ENCODE peak calls at places on chromosomes 2 and 18, in five cellular contexts. Y, R, U, C and A are unnamed samples.
A peak's percentile ranks its signal among the peaks of the same experiment; 100 is the strongest.

GRCh38 chr2:112433932-112434730 is 686 bp upstream of the RGPD8 start:
- DNase-seq in Y (no peak), R (no peak), U (no peak), C (no peak), A (no peak)

GRCh38 chr18:27412551-27412950 is 227.4 kb upstream of the CHST9 start:
- DNase-seq in Y (no peak), R (no peak), U (no peak), C (no peak), A (no peak)

GRCh38 chr2:91748869-91749268 is 3057.4 kb downstream of the RPIA start:
- DNase-seq in Y (no peak), R (no peak), U (no peak), C (no peak), A (no peak)

GRCh38 chr2:20852670-20853069 is 29.8 kb upstream of the LDAH start:
- DNase-seq in Y (no peak), R (no peak), U (no peak), C (no peak), A (no peak)

GRCh38 chr2:173550143-173550542 is 195.5 kb downstream of the CDCA7 start:
- DNase-seq in Y (no peak), R (peak; percentile 60), U (no peak), C (no peak), A (no peak)

GRCh38 chr18:42174909-42175308 is 219.9 kb downstream of the PIK3C3 start:
- DNase-seq in Y (no peak), R (peak; percentile 41), U (no peak), C (peak; percentile 51), A (peak; percentile 36)

GRCh38 chr2:71620116-71620515 is 166.8 kb downstream of the DYSF start:
- DNase-seq in Y (peak; percentile 59), R (no peak), U (no peak), C (no peak), A (no peak)

GRCh38 chr2:237264480-237265219 is 149.3 kb downstream of the COL6A3 start:
- DNase-seq in Y (no peak), R (peak; percentile 95), U (no peak), C (no peak), A (no peak)

GRCh38 chr2:75415141-75415540 is 145.6 kb downstream of the EVA1A start:
- DNase-seq in Y (no peak), R (no peak), U (no peak), C (no peak), A (no peak)

GRCh38 chr2:149431337-149431736 is 101.0 kb downstream of the LYPD6 start:
- DNase-seq in Y (no peak), R (no peak), U (no peak), C (no peak), A (no peak)

GRCh38 chr2:74290066-74290465 is 53.1 kb downstream of the SLC4A5 start:
- DNase-seq in Y (no peak), R (no peak), U (no peak), C (no peak), A (no peak)

GRCh38 chr2:207071820-207072219 is 93.9 kb downstream of the KLF7 start:
- DNase-seq in Y (no peak), R (no peak), U (no peak), C (no peak), A (no peak)

GRCh38 chr2:44686561-44686960 is 254.9 kb upstream of the SIX3 start:
- DNase-seq in Y (no peak), R (peak; percentile 36), U (no peak), C (no peak), A (no peak)

GRCh38 chr2:202450785-202451184 is 74.7 kb downstream of the BMPR2 start:
- DNase-seq in Y (no peak), R (no peak), U (no peak), C (no peak), A (no peak)

GRCh38 chr2:98926601-98927000 is 9.4 kb downstream of the CRACDL start:
- DNase-seq in Y (no peak), R (peak; percentile 23), U (no peak), C (no peak), A (no peak)

GRCh38 chr18:63137999-63138448 is 181.5 kb downstream of the BCL2 start:
- DNase-seq in Y (no peak), R (no peak), U (no peak), C (no peak), A (no peak)

GRCh38 chr2:144357623-144358400 is 162.1 kb downstream of the ZEB2 start:
- DNase-seq in Y (no peak), R (peak; percentile 96), U (peak; percentile 32), C (no peak), A (no peak)

GRCh38 chr2:182444806-182445205 is 18.0 kb upstream of the PDE1A start:
- DNase-seq in Y (no peak), R (peak; percentile 32), U (no peak), C (no peak), A (no peak)

GRCh38 chr18:72261562-72261961 is 282.6 kb downstream of the CBLN2 start:
- DNase-seq in Y (no peak), R (no peak), U (no peak), C (no peak), A (no peak)

GRCh38 chr2:3604207-3604877 is 9.4 kb downstream of the COLEC11 start:
- DNase-seq in Y (peak; percentile 65), R (no peak), U (no peak), C (no peak), A (no peak)

GRCh38 chr2:230956827-230957755 is 32.0 kb upstream of the GPR55 start:
- DNase-seq in Y (no peak), R (peak; percentile 54), U (no peak), C (peak; percentile 73), A (peak; percentile 46)

GRCh38 chr2:112906276-112906675 is 4.7 kb upstream of the IL37 start:
- DNase-seq in Y (no peak), R (no peak), U (no peak), C (no peak), A (no peak)

GRCh38 chr2:188294547-188294946 is 2.9 kb downstream of the GULP1 start:
- DNase-seq in Y (no peak), R (peak; percentile 32), U (no peak), C (no peak), A (no peak)

GRCh38 chr2:24930768-24931167 is 10.7 kb upstream of the ADCY3 start:
- DNase-seq in Y (peak; percentile 47), R (no peak), U (no peak), C (no peak), A (no peak)

GRCh38 chr18:8162797-8163196 is 446.4 kb upstream of the RAB12 start:
- DNase-seq in Y (no peak), R (no peak), U (no peak), C (peak; percentile 15), A (no peak)

DNA sequence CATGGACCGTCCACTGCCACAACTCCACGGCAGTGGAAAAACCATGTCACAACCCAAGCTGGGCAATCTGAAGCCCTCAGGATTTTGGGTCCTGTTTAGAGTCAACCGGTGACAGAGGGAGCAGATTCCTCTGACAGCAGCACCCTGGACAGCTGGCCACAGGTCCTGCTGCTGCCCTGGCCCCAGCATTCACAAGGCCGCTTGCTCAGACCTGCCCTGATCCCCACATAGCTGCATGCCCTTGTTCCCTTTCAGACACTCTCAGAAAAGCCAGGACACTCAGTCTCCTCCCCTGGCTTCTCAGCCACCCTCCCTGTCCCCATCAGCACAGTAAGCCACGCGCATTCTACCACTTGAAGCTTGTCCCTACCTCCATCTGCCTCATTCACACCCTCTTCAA is 1.6 kb downstream of the COPS9 start:
- DNase-seq in Y (peak; percentile 18), R (no peak), U (no peak), C (no peak), A (no peak)
- H3K4me3 ChIP-seq in Y (no peak overlapping the region), R (no peak overlapping the region), U (no peak overlapping the region), C (no peak overlapping the region), A (peak overlapping the region; percentile 73)

DNA sequence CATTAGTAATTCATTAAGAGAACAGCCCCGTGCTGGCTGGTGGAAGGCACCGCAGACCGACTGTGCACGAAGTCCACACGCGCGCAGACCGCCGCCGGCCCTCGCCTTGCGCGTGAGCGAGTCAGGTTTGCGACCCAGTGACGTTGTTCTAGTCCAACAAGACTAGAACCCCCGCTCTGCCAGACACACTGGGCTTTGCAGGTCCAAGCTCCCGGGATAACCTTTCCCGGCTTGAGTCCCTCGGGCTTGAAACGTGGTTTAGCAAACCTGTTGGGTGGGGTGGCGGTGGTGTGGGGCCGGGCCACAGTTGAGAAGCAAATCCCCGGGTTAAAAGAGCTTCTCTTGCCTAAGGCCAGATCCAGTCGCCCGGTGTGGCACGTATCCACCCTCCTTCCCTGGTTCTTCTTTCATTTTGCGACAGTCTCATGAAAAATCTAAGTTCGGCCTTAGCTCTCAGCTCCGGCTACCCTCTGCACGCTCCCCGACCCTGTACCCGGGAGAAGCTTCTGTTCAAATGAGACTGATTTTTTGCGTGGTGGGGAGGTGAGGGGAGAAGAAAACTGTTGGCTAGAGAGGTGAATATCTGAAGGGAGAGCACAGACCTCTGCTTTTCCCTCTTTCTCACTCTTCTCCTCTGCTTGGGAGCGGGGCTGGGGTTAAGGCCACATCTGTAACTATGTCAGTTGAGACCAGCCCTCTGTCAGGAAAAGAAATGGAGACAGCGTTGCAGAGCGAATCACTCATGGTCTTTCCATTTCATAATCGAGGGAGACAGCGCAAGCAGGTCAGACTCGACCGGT is 11.1 kb upstream of the SKOR2 start:
- DNase-seq in Y (no peak), R (no peak), U (no peak), C (peak; percentile 33), A (no peak)
- H3K4me3 ChIP-seq in Y (peak overlapping the region; percentile 31), R (no peak overlapping the region), U (no peak overlapping the region), C (peak overlapping the region; percentile 73), A (no peak overlapping the region)

GRCh38 chr2:10304458-10305253 is 2.0 kb downstream of the HPCAL1 start:
- DNase-seq in Y (no peak), R (no peak), U (no peak), C (peak; percentile 49), A (no peak)

GRCh38 chr2:10306901-10307463 is 4.3 kb downstream of the HPCAL1 start:
- DNase-seq in Y (no peak), R (no peak), U (no peak), C (no peak), A (no peak)

GRCh38 chr2:10305715-10306114 is 3.0 kb downstream of the HPCAL1 start:
- DNase-seq in Y (no peak), R (no peak), U (no peak), C (peak; percentile 50), A (no peak)

GRCh38 chr2:10303634-10304378 is 1.1 kb downstream of the HPCAL1 start:
- DNase-seq in Y (no peak), R (peak; percentile 38), U (no peak), C (peak; percentile 76), A (peak; percentile 69)

DNA sequence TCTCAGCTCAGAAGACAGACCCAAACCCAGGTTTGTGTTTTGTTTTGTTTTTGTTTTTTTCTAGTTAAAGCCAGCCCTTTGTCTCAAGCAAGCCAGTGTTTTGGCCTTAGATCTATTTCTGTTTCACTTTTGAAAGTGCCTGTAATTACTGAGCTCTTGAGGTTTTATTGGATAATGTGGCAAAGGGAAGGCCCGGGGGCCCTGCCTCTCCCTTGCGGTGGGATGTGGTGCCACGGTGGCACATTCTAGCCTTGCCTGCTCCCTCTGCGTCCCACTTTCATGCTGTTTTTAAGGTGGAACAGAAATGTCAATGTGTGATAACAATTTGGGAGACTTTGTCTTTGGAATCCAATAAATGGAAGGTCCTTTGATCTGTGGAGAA is 2.5 kb downstream of the HPCAL1 start:
- DNase-seq in Y (no peak), R (peak; percentile 34), U (no peak), C (no peak), A (no peak)
- H3K4me3 ChIP-seq in Y (peak overlapping the region; percentile 15), R (no peak overlapping the region), U (no peak overlapping the region), C (no peak overlapping the region), A (peak overlapping the region; percentile 68)

DNA sequence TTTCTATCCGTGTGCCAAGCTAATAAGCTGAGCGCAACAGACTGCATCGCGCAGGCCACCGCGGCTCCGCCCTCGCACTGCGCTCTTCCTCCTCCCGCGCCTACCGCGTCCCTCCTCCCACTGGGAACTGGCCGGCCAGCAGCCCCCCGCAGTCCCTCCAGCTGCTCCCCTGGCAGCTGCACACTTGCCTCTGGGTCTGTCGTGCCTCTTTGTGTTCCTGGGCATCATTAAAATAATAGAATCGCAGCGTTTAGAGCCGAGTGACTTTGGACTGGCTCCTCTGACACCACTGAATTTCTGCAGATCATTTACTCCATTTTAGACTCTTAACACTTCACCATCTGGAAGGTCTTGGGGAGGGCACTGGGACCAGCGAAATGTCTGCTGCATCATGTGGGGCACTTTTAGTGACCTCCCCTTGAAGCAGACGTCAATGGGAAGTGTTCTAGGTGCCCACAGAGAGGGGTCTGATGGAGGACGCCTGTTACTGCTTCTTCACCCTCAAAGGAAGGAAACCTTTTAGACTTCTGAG is 20.9 kb upstream of the NAB1 start:
- DNase-seq in Y (no peak), R (peak; percentile 13), U (no peak), C (peak; percentile 46), A (no peak)
- H3K4me3 ChIP-seq in Y (peak overlapping the region; percentile 49), R (peak overlapping the region; percentile 41), U (no peak overlapping the region), C (no peak overlapping the region), A (peak overlapping the region; percentile 13)